ENCODE peak calls at places on chromosome 9, in six cellular contexts. Z, R, M, N, D and H are unnamed samples.

GRCh38 chr9:94801685-94802084 is 75.2 kb downstream of the AOPEP start:
- DNase-seq in N (no peak), M (no peak), Z (no peak), R (no peak), D (no peak), H (no peak)

GRCh38 chr9:18071651-18072060 is 402.3 kb upstream of the ADAMTSL1 start:
- DNase-seq in R (no peak), N (no peak), D (no peak), Z (no peak), M (no peak), H (no peak)

GRCh38 chr9:107127608-107128007 is 155.5 kb upstream of the RAD23B start:
- DNase-seq in D (no peak), Z (no peak), M (no peak), R (no peak), N (no peak), H (no peak)

GRCh38 chr9:18184034-18184800 is 289.7 kb upstream of the ADAMTSL1 start:
- DNase-seq in D (no peak), N (no peak), M (no peak), Z (no peak), R (no peak), H (no peak)

GRCh38 chr9:124611106-124611505 is 103.9 kb upstream of the NR5A1 start:
- DNase-seq in D (no peak), N (no peak), R (no peak), Z (no peak), M (no peak), H (no peak)

GRCh38 chr9:2459756-2460155 is 161.8 kb upstream of the VLDLR start:
- DNase-seq in M (no peak), D (no peak), Z (no peak), R (no peak), N (no peak), H (peak)

GRCh38 chr9:5947912-5948311 is 57.2 kb downstream of the MLANA start:
- DNase-seq in Z (no peak), R (no peak), M (no peak), D (no peak), N (no peak), H (peak)

GRCh38 chr9:111094433-111095421 is 56.5 kb upstream of the LPAR1 start:
- DNase-seq in N (no peak), D (no peak), Z (no peak), M (no peak), R (peak), H (no peak)

GRCh38 chr9:91042024-91042423 is 240.4 kb downstream of the SYK start:
- DNase-seq in Z (no peak), N (no peak), R (no peak), M (no peak), D (no peak), H (no peak)

GRCh38 chr9:97773091-97773490 is 76.0 kb upstream of the XPA start:
- DNase-seq in D (no peak), N (no peak), M (no peak), R (no peak), Z (no peak), H (no peak)

GRCh38 chr9:130636648-130637020 is 27.8 kb upstream of the PRDM12 start:
- DNase-seq in D (no peak), M (no peak), Z (no peak), R (no peak), N (no peak), H (no peak)

GRCh38 chr9:115944166-115944948 is 209.2 kb upstream of the PAPPA start:
- DNase-seq in Z (peak), D (no peak), M (peak), N (no peak), R (peak), H (no peak)

GRCh38 chr9:78940121-78940855 is 631.5 kb upstream of the TLE4 start:
- DNase-seq in R (no peak), M (no peak), Z (no peak), D (no peak), N (no peak), H (no peak)

GRCh38 chr9:113857875-113858274 is 18.2 kb upstream of the ZNF618 start:
- DNase-seq in M (no peak), N (no peak), Z (no peak), R (no peak), D (no peak), H (no peak)

GRCh38 chr9:110578575-110578895 is 1.0 kb downstream of the SVEP1 start:
- DNase-seq in N (no peak), M (no peak), R (no peak), Z (no peak), D (no peak), H (no peak)